ENCODE peak calls at places on chromosomes 12 and 14, in five cellular contexts. R is lung, U is AG10803, N is Peyer's patch, F is PC-9. S is an unnamed sample.

GRCh38 chr12:130437555-130438242 is 100.0 kb downstream of the PIWIL1 start:
- DNase-seq in N (peak), R (no peak), U (no peak), F (no peak), S (no peak)

GRCh38 chr12:4849946-4850345 is 59.8 kb upstream of the KCNA1 start:
- DNase-seq in U (no peak), R (no peak), N (no peak), F (peak), S (no peak)

GRCh38 chr12:105841880-105842279 is 296.9 kb downstream of the NUAK1 start:
- DNase-seq in R (no peak), F (no peak), N (no peak), U (no peak), S (no peak)

GRCh38 chr12:104352106-104352713 is 48.7 kb downstream of the EID3 start:
- DNase-seq in F (no peak), N (no peak), U (peak), R (no peak), S (no peak)

GRCh38 chr12:54356951-54357356 is 7.3 kb downstream of the GPR84 start:
- DNase-seq in R (no peak), F (no peak), N (no peak), U (no peak), S (no peak)

GRCh38 chr12:106235770-106236169 is 12.1 kb downstream of the CKAP4 start:
- DNase-seq in F (no peak), U (no peak), R (no peak), N (no peak), S (no peak)

GRCh38 chr12:117367006-117367638 is 5.7 kb upstream of the NOS1 start:
- DNase-seq in U (peak), N (peak), R (peak), F (peak), S (peak)

GRCh38 chr12:116547955-116548471 is 11.2 kb upstream of the MAP1LC3B2 start:
- DNase-seq in N (no peak), R (no peak), F (no peak), U (peak), S (peak)

GRCh38 chr12:89707992-89708792 is 446 bp downstream of the ATP2B1 start:
- DNase-seq in F (no peak), N (peak), U (no peak), R (peak), S (no peak)

GRCh38 chr12:67430708-67431335 is 161.7 kb downstream of the CAND1 start:
- DNase-seq in U (peak), F (no peak), R (peak), N (no peak), S (no peak)

GRCh38 chr12:56593909-56594621 is 36.1 kb downstream of the BAZ2A start:
- DNase-seq in N (no peak), R (peak), F (no peak), U (peak), S (peak)

GRCh38 chr14:74975059-74975810 is 19.8 kb upstream of the PGF start:
- DNase-seq in R (peak), F (no peak), U (no peak), N (no peak), S (no peak)

GRCh38 chr14:86055512-86055911 is 525.6 kb downstream of the FLRT2 start:
- DNase-seq in N (no peak), U (no peak), R (no peak), F (no peak), S (no peak)
- TF ChIP-seq CTCF in N (no peak), U (peak), R (no peak), F (no peak), S (peak)

GRCh38 chr12:94219622-94220302 is 71.4 kb downstream of the PLXNC1 start:
- DNase-seq in R (no peak), F (no peak), N (no peak), U (no peak), S (no peak)
- H3K4me3 ChIP-seq in R (no peak), F (no peak), N (no peak), U (no peak), S (no peak)

DNA sequence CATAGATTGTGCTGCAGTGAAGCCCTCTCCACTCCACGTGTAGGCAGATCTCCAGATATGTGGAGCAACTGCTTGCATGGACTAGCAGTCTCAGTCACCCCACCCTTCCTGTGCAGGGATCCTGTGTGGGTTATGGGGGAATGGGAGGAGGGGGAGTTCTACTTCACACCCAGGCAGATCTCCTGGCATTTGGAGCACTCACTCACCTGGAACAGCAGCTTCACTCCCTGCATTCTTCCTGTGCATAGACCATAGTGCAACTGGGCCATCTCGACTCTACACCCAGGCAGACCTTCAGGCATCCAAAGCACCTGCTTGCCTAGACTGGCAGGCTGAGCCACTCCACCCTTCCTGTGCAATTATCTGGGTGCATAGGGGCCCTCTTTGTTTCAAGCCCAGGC is 96.0 kb upstream of the PCED1B start:
- DNase-seq in U (no peak), R (no peak), N (no peak), F (no peak), S (no peak)
- TF ChIP-seq CTCF in U (no peak), R (no peak), N (no peak), F (no peak), S (no peak)

GRCh38 chr14:81533212-81533535 is 479 bp downstream of the SEL1L start:
- DNase-seq in F (no peak), N (no peak), R (no peak), U (no peak), S (no peak)
- H3K4me3 ChIP-seq in F (peak), N (peak), R (peak), U (peak), S (peak)

S was measured in kidney epithelial cell.